ENCODE peak calls at places on chromosome 12, in six cellular contexts. One of them, this sample, is unnamed.

GRCh38 chr12:116384629-116385485 is 107.4 kb upstream of the MED13L start:
- DNase-seq in MCF 10A: no peak
- DNase-seq in WTC11: peak; percentile 53
- DNase-seq in fibroblast of pulmonary artery: peak; percentile 68
- DNase-seq in pancreas: no peak
- DNase-seq in AG09319: no peak
- DNase-seq in this sample: peak; percentile 53

GRCh38 chr12:42742691-42743090 is 153.1 kb upstream of the PRICKLE1 start:
- DNase-seq in MCF 10A: no peak
- DNase-seq in WTC11: no peak
- DNase-seq in fibroblast of pulmonary artery: no peak
- DNase-seq in pancreas: no peak
- DNase-seq in AG09319: no peak
- DNase-seq in this sample: no peak

GRCh38 chr12:85725991-85726390 is 110.2 kb downstream of the RASSF9 start:
- DNase-seq in MCF 10A: peak; percentile 6
- DNase-seq in WTC11: no peak
- DNase-seq in fibroblast of pulmonary artery: peak; percentile 21
- DNase-seq in pancreas: no peak
- DNase-seq in AG09319: no peak
- DNase-seq in this sample: peak; percentile 11

GRCh38 chr12:42468341-42468821 is 121.2 kb downstream of the PRICKLE1 start:
- DNase-seq in MCF 10A: no peak
- DNase-seq in WTC11: no peak
- DNase-seq in fibroblast of pulmonary artery: no peak
- DNase-seq in pancreas: no peak
- DNase-seq in AG09319: no peak
- DNase-seq in this sample: no peak

GRCh38 chr12:78977463-78977862 is 112.9 kb downstream of the SYT1 start:
- DNase-seq in MCF 10A: no peak
- DNase-seq in WTC11: no peak
- DNase-seq in fibroblast of pulmonary artery: no peak
- DNase-seq in pancreas: no peak
- DNase-seq in AG09319: no peak
- DNase-seq in this sample: peak; percentile 70

GRCh38 chr12:112738531-112738930 is 53.0 kb upstream of the RPH3A start:
- DNase-seq in MCF 10A: peak; percentile 14
- DNase-seq in WTC11: no peak
- DNase-seq in fibroblast of pulmonary artery: no peak
- DNase-seq in pancreas: no peak
- DNase-seq in AG09319: no peak
- DNase-seq in this sample: peak; percentile 6

GRCh38 chr12:10140001-10140400 is 10.0 kb upstream of the CLEC7A start:
- DNase-seq in MCF 10A: peak; percentile 72
- DNase-seq in WTC11: peak; percentile 42
- DNase-seq in fibroblast of pulmonary artery: peak; percentile 75
- DNase-seq in pancreas: no peak
- DNase-seq in AG09319: peak; percentile 25
- DNase-seq in this sample: peak; percentile 75

GRCh38 chr12:29008786-29009185 is 140.3 kb upstream of the FAR2 start:
- DNase-seq in MCF 10A: peak; percentile 22
- DNase-seq in WTC11: no peak
- DNase-seq in fibroblast of pulmonary artery: no peak
- DNase-seq in pancreas: no peak
- DNase-seq in AG09319: no peak
- DNase-seq in this sample: peak; percentile 81

GRCh38 chr12:78671295-78671694 is 193.3 kb upstream of the SYT1 start:
- DNase-seq in MCF 10A: peak; percentile 95
- DNase-seq in WTC11: no peak
- DNase-seq in fibroblast of pulmonary artery: peak; percentile 88
- DNase-seq in pancreas: no peak
- DNase-seq in AG09319: peak; percentile 0
- DNase-seq in this sample: peak; percentile 79

GRCh38 chr12:73529954-73530353 is 1007.7 kb upstream of the ATXN7L3B start:
- DNase-seq in MCF 10A: no peak
- DNase-seq in WTC11: no peak
- DNase-seq in fibroblast of pulmonary artery: no peak
- DNase-seq in pancreas: no peak
- DNase-seq in AG09319: no peak
- DNase-seq in this sample: no peak

GRCh38 chr12:3398196-3398789 is 92.7 kb upstream of the PRMT8 start:
- DNase-seq in MCF 10A: no peak
- DNase-seq in WTC11: no peak
- DNase-seq in fibroblast of pulmonary artery: no peak
- DNase-seq in pancreas: no peak
- DNase-seq in AG09319: no peak
- DNase-seq in this sample: peak; percentile 22

GRCh38 chr12:95838125-95838524 is 20.6 kb upstream of the SNRPF start:
- DNase-seq in MCF 10A: peak; percentile 80
- DNase-seq in WTC11: no peak
- DNase-seq in fibroblast of pulmonary artery: no peak
- DNase-seq in pancreas: no peak
- DNase-seq in AG09319: peak; percentile 63
- DNase-seq in this sample: peak; percentile 10

GRCh38 chr12:54430471-54431075 is 11.5 kb upstream of the ITGA5 start:
- DNase-seq in MCF 10A: no peak
- DNase-seq in WTC11: no peak
- DNase-seq in fibroblast of pulmonary artery: no peak
- DNase-seq in pancreas: no peak
- DNase-seq in AG09319: no peak
- DNase-seq in this sample: no peak

GRCh38 chr12:67434653-67435375 is 165.7 kb downstream of the CAND1 start:
- DNase-seq in MCF 10A: peak; percentile 64
- DNase-seq in WTC11: no peak
- DNase-seq in fibroblast of pulmonary artery: peak; percentile 90
- DNase-seq in pancreas: no peak
- DNase-seq in AG09319: peak; percentile 80
- DNase-seq in this sample: peak; percentile 78

GRCh38 chr12:67651380-67651695 is 2.8 kb downstream of the DYRK2 start:
- DNase-seq in MCF 10A: peak; percentile 17
- DNase-seq in WTC11: no peak
- DNase-seq in fibroblast of pulmonary artery: peak; percentile 60
- DNase-seq in pancreas: no peak
- DNase-seq in AG09319: no peak
- DNase-seq in this sample: peak; percentile 17

GRCh38 chr12:89775336-89776005 is 66.8 kb upstream of the ATP2B1 start:
- DNase-seq in MCF 10A: peak; percentile 17
- DNase-seq in WTC11: no peak
- DNase-seq in fibroblast of pulmonary artery: no peak
- DNase-seq in pancreas: no peak
- DNase-seq in AG09319: no peak
- DNase-seq in this sample: no peak

GRCh38 chr12:27817761-27818160 is 37.7 kb upstream of the MANSC4 start:
- DNase-seq in MCF 10A: no peak
- DNase-seq in WTC11: no peak
- DNase-seq in fibroblast of pulmonary artery: no peak
- DNase-seq in pancreas: no peak
- DNase-seq in AG09319: no peak
- DNase-seq in this sample: no peak

GRCh38 chr12:8644345-8645248 is 18.0 kb downstream of the MFAP5 start:
- DNase-seq in MCF 10A: peak; percentile 34
- DNase-seq in WTC11: no peak
- DNase-seq in fibroblast of pulmonary artery: no peak
- DNase-seq in pancreas: no peak
- DNase-seq in AG09319: no peak
- DNase-seq in this sample: peak; percentile 84

GRCh38 chr12:69240625-69240984 is 1.2 kb downstream of the CPSF6 start:
- DNase-seq in MCF 10A: peak; percentile 27
- DNase-seq in WTC11: no peak
- DNase-seq in fibroblast of pulmonary artery: no peak
- DNase-seq in pancreas: no peak
- DNase-seq in AG09319: no peak
- DNase-seq in this sample: peak; percentile 22

GRCh38 chr12:110224379-110225304 is 56.4 kb upstream of the ATP2A2 start:
- DNase-seq in MCF 10A: peak; percentile 85
- DNase-seq in WTC11: no peak
- DNase-seq in fibroblast of pulmonary artery: peak; percentile 92
- DNase-seq in pancreas: no peak
- DNase-seq in AG09319: peak; percentile 79
- DNase-seq in this sample: peak; percentile 81

GRCh38 chr12:93702707-93703305 is 25.6 kb downstream of the CRADD start:
- DNase-seq in MCF 10A: no peak
- DNase-seq in WTC11: no peak
- DNase-seq in fibroblast of pulmonary artery: no peak
- DNase-seq in pancreas: no peak
- DNase-seq in AG09319: no peak
- DNase-seq in this sample: no peak

GRCh38 chr12:93698307-93699092 is 21.3 kb downstream of the CRADD start:
- DNase-seq in MCF 10A: peak; percentile 28
- DNase-seq in WTC11: no peak
- DNase-seq in fibroblast of pulmonary artery: peak; percentile 25
- DNase-seq in pancreas: no peak
- DNase-seq in AG09319: no peak
- DNase-seq in this sample: peak; percentile 29

GRCh38 chr12:93704122-93704521 is 26.9 kb downstream of the CRADD start:
- DNase-seq in MCF 10A: no peak
- DNase-seq in WTC11: no peak
- DNase-seq in fibroblast of pulmonary artery: no peak
- DNase-seq in pancreas: no peak
- DNase-seq in AG09319: no peak
- DNase-seq in this sample: peak; percentile 37

GRCh38 chr12:93696462-93696861 is 19.3 kb downstream of the CRADD start:
- DNase-seq in MCF 10A: no peak
- DNase-seq in WTC11: no peak
- DNase-seq in fibroblast of pulmonary artery: no peak
- DNase-seq in pancreas: no peak
- DNase-seq in AG09319: no peak
- DNase-seq in this sample: no peak

GRCh38 chr12:93699271-93700141 is 22.3 kb downstream of the CRADD start:
- DNase-seq in MCF 10A: no peak
- DNase-seq in WTC11: no peak
- DNase-seq in fibroblast of pulmonary artery: peak; percentile 56
- DNase-seq in pancreas: no peak
- DNase-seq in AG09319: peak; percentile 54
- DNase-seq in this sample: peak; percentile 71
- TF ChIP-seq CTCF in MCF 10A: no peak
- TF ChIP-seq CTCF in WTC11: no peak
- TF ChIP-seq CTCF in fibroblast of pulmonary artery: no peak
- TF ChIP-seq CTCF in pancreas: no peak
- TF ChIP-seq CTCF in AG09319: no peak
- TF ChIP-seq CTCF in this sample: no peak

DNA sequence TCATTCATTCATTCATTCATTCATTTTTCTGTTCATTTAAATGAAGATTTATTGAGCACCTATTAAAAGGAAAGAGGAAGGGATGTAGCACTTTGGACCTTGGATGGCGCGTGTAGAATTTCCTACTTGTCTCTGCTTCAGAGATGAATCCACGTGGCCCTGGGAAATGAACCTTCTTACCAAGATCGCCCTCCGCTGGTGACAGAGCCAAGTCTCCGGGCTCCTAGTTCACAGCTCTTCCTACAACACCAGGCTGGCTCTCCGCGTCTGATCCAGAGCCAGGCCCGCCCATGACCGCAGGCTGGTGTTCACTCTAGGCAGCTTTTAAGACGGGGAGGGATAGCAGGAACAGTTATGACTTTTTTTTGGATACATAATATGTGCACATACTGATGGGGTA is 70.9 kb upstream of the PIWIL1 start:
- DNase-seq in MCF 10A: peak; percentile 13
- DNase-seq in WTC11: peak; percentile 41
- DNase-seq in fibroblast of pulmonary artery: no peak
- DNase-seq in pancreas: no peak
- DNase-seq in AG09319: no peak
- DNase-seq in this sample: no peak
- TF ChIP-seq CTCF in MCF 10A: no peak
- TF ChIP-seq CTCF in WTC11: no peak
- TF ChIP-seq CTCF in fibroblast of pulmonary artery: no peak
- TF ChIP-seq CTCF in pancreas: no peak
- TF ChIP-seq CTCF in AG09319: no peak
- TF ChIP-seq CTCF in this sample: no peak

DNA sequence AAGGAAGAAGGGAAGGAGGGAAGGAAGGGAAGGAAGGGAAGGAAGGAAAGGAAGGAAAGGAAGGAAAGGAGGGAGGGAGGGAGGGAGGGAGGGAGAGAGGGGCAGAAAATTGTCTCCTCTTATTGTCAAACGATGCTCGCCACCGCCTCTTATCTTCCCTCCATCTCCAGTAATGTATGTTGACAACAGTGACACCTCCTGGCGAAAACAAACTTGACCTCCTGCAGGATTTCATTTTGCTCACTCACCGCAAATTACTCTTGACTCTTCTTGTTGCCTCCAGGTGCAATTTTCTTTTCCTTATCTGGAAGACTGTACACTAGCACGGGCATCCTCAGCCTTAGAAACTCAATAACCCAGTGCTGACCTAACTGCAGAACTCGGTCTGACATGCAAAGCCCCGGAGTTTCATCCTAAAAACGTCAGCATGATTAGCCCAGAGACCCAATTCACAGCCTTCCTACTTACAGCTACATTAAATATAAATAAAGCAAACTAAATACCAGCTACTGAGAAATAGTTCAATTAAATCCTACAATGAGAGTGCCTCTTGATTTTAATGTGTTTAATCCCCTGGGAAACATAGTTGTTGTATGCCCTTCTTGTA is 512.4 kb upstream of the TMPO start:
- DNase-seq in MCF 10A: peak; percentile 59
- DNase-seq in WTC11: peak; percentile 69
- DNase-seq in fibroblast of pulmonary artery: peak; percentile 22
- DNase-seq in pancreas: no peak
- DNase-seq in AG09319: no peak
- DNase-seq in this sample: peak; percentile 58
- TF ChIP-seq CTCF in MCF 10A: peak; percentile 52
- TF ChIP-seq CTCF in WTC11: peak; percentile 2
- TF ChIP-seq CTCF in fibroblast of pulmonary artery: peak; percentile 32
- TF ChIP-seq CTCF in pancreas: peak; percentile 18
- TF ChIP-seq CTCF in AG09319: peak; percentile 20
- TF ChIP-seq CTCF in this sample: peak; percentile 64

DNA sequence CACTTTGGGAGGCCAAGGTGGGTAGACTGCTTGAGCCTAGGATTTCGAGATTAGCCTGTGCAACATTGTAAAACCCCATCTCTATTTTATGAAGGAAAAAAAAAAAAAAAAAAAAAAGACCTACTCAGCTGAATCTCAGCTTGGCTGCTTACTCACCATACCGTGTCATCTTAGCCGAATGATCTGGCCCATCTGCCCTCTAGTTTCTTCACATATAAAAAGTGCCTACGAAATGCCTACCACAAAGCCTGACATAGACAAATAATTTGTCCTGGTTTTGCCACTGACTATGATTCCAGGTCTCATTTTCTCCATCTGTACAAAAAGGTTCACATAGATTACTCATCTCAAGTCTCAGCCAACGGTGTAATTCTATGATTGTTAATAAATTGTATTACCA is 10.1 kb downstream of the DIABLO start:
- DNase-seq in MCF 10A: no peak
- DNase-seq in WTC11: no peak
- DNase-seq in fibroblast of pulmonary artery: no peak
- DNase-seq in pancreas: no peak
- DNase-seq in AG09319: no peak
- DNase-seq in this sample: peak; percentile 23
- TF ChIP-seq CTCF in MCF 10A: no peak
- TF ChIP-seq CTCF in WTC11: no peak
- TF ChIP-seq CTCF in fibroblast of pulmonary artery: no peak
- TF ChIP-seq CTCF in pancreas: no peak
- TF ChIP-seq CTCF in AG09319: no peak
- TF ChIP-seq CTCF in this sample: no peak

This sample was measured in epithelial cell of esophagus.